ENCODE peak calls at places on chromosomes 7 and 10, in six cellular contexts. One of them, this sample, is unnamed.

GRCh38 chr10:132166216-132166950 is 20.4 kb upstream of the DPYSL4 start:
- DNase-seq in sigmoid colon: no peak
- DNase-seq in lung: no peak
- DNase-seq in transverse colon: no peak
- DNase-seq in foreskin fibroblast: no peak
- DNase-seq in gastrocnemius medialis: no peak
- DNase-seq in this sample: no peak

GRCh38 chr7:7996568-7996967 is 28.0 kb downstream of the GLCCI1 start:
- DNase-seq in foreskin fibroblast: peak
- DNase-seq in sigmoid colon: no peak
- DNase-seq in gastrocnemius medialis: no peak
- DNase-seq in transverse colon: no peak
- DNase-seq in lung: no peak
- DNase-seq in this sample: no peak

GRCh38 chr7:41189866-41190265 is 513.0 kb downstream of the INHBA start:
- DNase-seq in gastrocnemius medialis: no peak
- DNase-seq in foreskin fibroblast: peak
- DNase-seq in sigmoid colon: no peak
- DNase-seq in lung: no peak
- DNase-seq in transverse colon: no peak
- DNase-seq in this sample: no peak

GRCh38 chr10:5449227-5449626 is 36.9 kb downstream of the NET1 start:
- DNase-seq in sigmoid colon: no peak
- DNase-seq in gastrocnemius medialis: no peak
- DNase-seq in lung: no peak
- DNase-seq in foreskin fibroblast: no peak
- DNase-seq in transverse colon: no peak
- DNase-seq in this sample: no peak

GRCh38 chr7:158811461-158811860 is 17.8 kb downstream of the ESYT2 start:
- DNase-seq in sigmoid colon: no peak
- DNase-seq in lung: peak
- DNase-seq in gastrocnemius medialis: no peak
- DNase-seq in foreskin fibroblast: peak
- DNase-seq in transverse colon: no peak
- DNase-seq in this sample: peak

GRCh38 chr10:13732485-13732884 is 145.7 kb downstream of the PRPF18 start:
- DNase-seq in sigmoid colon: no peak
- DNase-seq in lung: no peak
- DNase-seq in transverse colon: no peak
- DNase-seq in gastrocnemius medialis: no peak
- DNase-seq in foreskin fibroblast: no peak
- DNase-seq in this sample: no peak

GRCh38 chr7:159016591-159016990 is 128.1 kb downstream of the VIPR2 start:
- DNase-seq in transverse colon: no peak
- DNase-seq in gastrocnemius medialis: no peak
- DNase-seq in sigmoid colon: no peak
- DNase-seq in lung: no peak
- DNase-seq in foreskin fibroblast: no peak
- DNase-seq in this sample: no peak

GRCh38 chr7:149005427-149006344 is 22.6 kb downstream of the PDIA4 start:
- DNase-seq in lung: peak
- DNase-seq in gastrocnemius medialis: peak
- DNase-seq in sigmoid colon: peak
- DNase-seq in transverse colon: peak
- DNase-seq in foreskin fibroblast: peak
- DNase-seq in this sample: peak

GRCh38 chr7:123747620-123748141 is 1.1 kb downstream of the WASL start:
- DNase-seq in lung: peak
- DNase-seq in transverse colon: peak
- DNase-seq in sigmoid colon: peak
- DNase-seq in foreskin fibroblast: peak
- DNase-seq in gastrocnemius medialis: peak
- DNase-seq in this sample: peak

GRCh38 chr7:147586526-147586925 is 1004.0 kb upstream of the C7orf33 start:
- DNase-seq in lung: no peak
- DNase-seq in sigmoid colon: no peak
- DNase-seq in transverse colon: no peak
- DNase-seq in foreskin fibroblast: no peak
- DNase-seq in gastrocnemius medialis: no peak
- DNase-seq in this sample: no peak

GRCh38 chr10:2921956-2922680 is 145.2 kb upstream of the PFKP start:
- DNase-seq in sigmoid colon: no peak
- DNase-seq in foreskin fibroblast: no peak
- DNase-seq in transverse colon: no peak
- DNase-seq in gastrocnemius medialis: no peak
- DNase-seq in lung: no peak
- DNase-seq in this sample: no peak

GRCh38 chr10:112471878-112472487 is 25.0 kb downstream of the VTI1A start:
- DNase-seq in lung: no peak
- DNase-seq in foreskin fibroblast: peak
- DNase-seq in gastrocnemius medialis: no peak
- DNase-seq in transverse colon: no peak
- DNase-seq in sigmoid colon: no peak
- DNase-seq in this sample: peak

GRCh38 chr7:111758332-111758731 is 196.0 kb upstream of the IMMP2L start:
- DNase-seq in sigmoid colon: no peak
- DNase-seq in transverse colon: no peak
- DNase-seq in lung: no peak
- DNase-seq in gastrocnemius medialis: no peak
- DNase-seq in foreskin fibroblast: no peak
- DNase-seq in this sample: no peak

GRCh38 chr10:131496351-131497052 is 185.0 kb upstream of the TCERG1L start:
- DNase-seq in sigmoid colon: no peak
- DNase-seq in foreskin fibroblast: no peak
- DNase-seq in transverse colon: no peak
- DNase-seq in lung: no peak
- DNase-seq in gastrocnemius medialis: no peak
- DNase-seq in this sample: no peak

GRCh38 chr10:99779335-99779734 is 3.1 kb upstream of the ABCC2 start:
- DNase-seq in transverse colon: no peak
- DNase-seq in sigmoid colon: no peak
- DNase-seq in lung: no peak
- DNase-seq in foreskin fibroblast: peak
- DNase-seq in gastrocnemius medialis: no peak
- DNase-seq in this sample: peak

GRCh38 chr7:94160719-94161435 is 156.7 kb upstream of the BET1 start:
- DNase-seq in gastrocnemius medialis: no peak
- DNase-seq in transverse colon: no peak
- DNase-seq in lung: no peak
- DNase-seq in sigmoid colon: no peak
- DNase-seq in foreskin fibroblast: no peak
- DNase-seq in this sample: no peak

GRCh38 chr7:111074071-111074771 is 16.7 kb upstream of the LRRN3 start:
- DNase-seq in sigmoid colon: no peak
- DNase-seq in lung: no peak
- DNase-seq in gastrocnemius medialis: no peak
- DNase-seq in transverse colon: no peak
- DNase-seq in foreskin fibroblast: no peak
- DNase-seq in this sample: no peak

GRCh38 chr7:46682841-46683624 is 762.0 kb upstream of the IGFBP3 start:
- DNase-seq in transverse colon: no peak
- DNase-seq in sigmoid colon: no peak
- DNase-seq in gastrocnemius medialis: no peak
- DNase-seq in foreskin fibroblast: peak
- DNase-seq in lung: no peak
- DNase-seq in this sample: no peak

DNA sequence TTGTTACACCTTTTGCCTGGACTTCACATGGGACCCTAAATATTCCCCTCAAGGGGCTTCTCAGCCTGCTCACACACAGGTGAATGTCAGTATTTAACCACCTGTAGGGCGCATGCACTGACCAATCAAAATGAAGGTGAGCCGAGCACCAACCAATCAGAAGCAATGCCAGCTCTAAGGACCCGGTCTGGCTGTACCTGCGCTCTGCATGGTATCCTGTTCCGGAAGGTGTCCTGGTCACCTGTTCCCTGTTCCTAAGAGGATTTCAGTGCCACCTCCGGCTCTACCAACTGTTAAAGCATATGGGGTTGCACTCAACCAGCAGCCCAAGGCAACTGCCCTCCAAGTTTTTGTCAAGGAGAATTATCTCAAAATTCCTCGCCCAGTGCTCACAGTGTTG is 18.4 kb upstream of the CALN1 start:
- DNase-seq in foreskin fibroblast: no peak
- DNase-seq in lung: no peak
- DNase-seq in gastrocnemius medialis: no peak
- DNase-seq in transverse colon: no peak
- DNase-seq in sigmoid colon: no peak
- DNase-seq in this sample: no peak
- H3K4me3 ChIP-seq in foreskin fibroblast: no peak
- H3K4me3 ChIP-seq in lung: no peak
- H3K4me3 ChIP-seq in gastrocnemius medialis: no peak
- H3K4me3 ChIP-seq in transverse colon: no peak
- H3K4me3 ChIP-seq in sigmoid colon: no peak
- H3K4me3 ChIP-seq in this sample: no peak

GRCh38 chr7:4650471-4651047 is 31.5 kb upstream of the FOXK1 start:
- DNase-seq in sigmoid colon: peak
- DNase-seq in foreskin fibroblast: no peak
- DNase-seq in gastrocnemius medialis: no peak
- DNase-seq in lung: no peak
- DNase-seq in transverse colon: no peak
- DNase-seq in this sample: no peak
- H3K4me3 ChIP-seq in sigmoid colon: no peak
- H3K4me3 ChIP-seq in foreskin fibroblast: no peak
- H3K4me3 ChIP-seq in gastrocnemius medialis: no peak
- H3K4me3 ChIP-seq in lung: no peak
- H3K4me3 ChIP-seq in transverse colon: no peak
- H3K4me3 ChIP-seq in this sample: no peak

GRCh38 chr7:2621061-2621828 is 10.5 kb upstream of the TTYH3 start:
- DNase-seq in gastrocnemius medialis: no peak
- DNase-seq in transverse colon: peak
- DNase-seq in sigmoid colon: peak
- DNase-seq in lung: no peak
- DNase-seq in foreskin fibroblast: peak
- DNase-seq in this sample: no peak
- H3K4me3 ChIP-seq in gastrocnemius medialis: no peak
- H3K4me3 ChIP-seq in transverse colon: no peak
- H3K4me3 ChIP-seq in sigmoid colon: no peak
- H3K4me3 ChIP-seq in lung: no peak
- H3K4me3 ChIP-seq in foreskin fibroblast: no peak
- H3K4me3 ChIP-seq in this sample: no peak

GRCh38 chr10:79027147-79028055 is 41.4 kb upstream of the ZMIZ1 start:
- DNase-seq in foreskin fibroblast: no peak
- DNase-seq in gastrocnemius medialis: no peak
- DNase-seq in transverse colon: no peak
- DNase-seq in lung: no peak
- DNase-seq in sigmoid colon: peak
- DNase-seq in this sample: peak
- H3K4me3 ChIP-seq in foreskin fibroblast: no peak
- H3K4me3 ChIP-seq in gastrocnemius medialis: no peak
- H3K4me3 ChIP-seq in transverse colon: no peak
- H3K4me3 ChIP-seq in lung: no peak
- H3K4me3 ChIP-seq in sigmoid colon: no peak
- H3K4me3 ChIP-seq in this sample: no peak

GRCh38 chr7:92709150-92709549 is 119.0 kb upstream of the FAM133B start:
- DNase-seq in sigmoid colon: no peak
- DNase-seq in lung: no peak
- DNase-seq in transverse colon: no peak
- DNase-seq in foreskin fibroblast: no peak
- DNase-seq in gastrocnemius medialis: no peak
- DNase-seq in this sample: no peak
- H3K4me3 ChIP-seq in sigmoid colon: no peak
- H3K4me3 ChIP-seq in lung: no peak
- H3K4me3 ChIP-seq in transverse colon: no peak
- H3K4me3 ChIP-seq in foreskin fibroblast: no peak
- H3K4me3 ChIP-seq in gastrocnemius medialis: no peak
- H3K4me3 ChIP-seq in this sample: no peak

GRCh38 chr7:105800849-105801534 is 75.4 kb downstream of the ATXN7L1 start:
- DNase-seq in lung: no peak
- DNase-seq in transverse colon: no peak
- DNase-seq in sigmoid colon: no peak
- DNase-seq in gastrocnemius medialis: no peak
- DNase-seq in foreskin fibroblast: no peak
- DNase-seq in this sample: no peak

GRCh38 chr7:105797652-105798051 is 78.7 kb downstream of the ATXN7L1 start:
- DNase-seq in foreskin fibroblast: no peak
- DNase-seq in sigmoid colon: no peak
- DNase-seq in lung: no peak
- DNase-seq in gastrocnemius medialis: no peak
- DNase-seq in transverse colon: no peak
- DNase-seq in this sample: no peak

GRCh38 chr7:105799677-105800076 is 76.7 kb downstream of the ATXN7L1 start:
- DNase-seq in gastrocnemius medialis: no peak
- DNase-seq in transverse colon: no peak
- DNase-seq in sigmoid colon: peak
- DNase-seq in lung: no peak
- DNase-seq in foreskin fibroblast: no peak
- DNase-seq in this sample: no peak

GRCh38 chr7:105800442-105800841 is 76.0 kb downstream of the ATXN7L1 start:
- DNase-seq in foreskin fibroblast: no peak
- DNase-seq in gastrocnemius medialis: no peak
- DNase-seq in lung: no peak
- DNase-seq in sigmoid colon: no peak
- DNase-seq in transverse colon: no peak
- DNase-seq in this sample: no peak

GRCh38 chr7:105799006-105799405 is 77.4 kb downstream of the ATXN7L1 start:
- DNase-seq in sigmoid colon: no peak
- DNase-seq in foreskin fibroblast: no peak
- DNase-seq in transverse colon: no peak
- DNase-seq in lung: no peak
- DNase-seq in gastrocnemius medialis: no peak
- DNase-seq in this sample: no peak
- H3K4me3 ChIP-seq in sigmoid colon: no peak
- H3K4me3 ChIP-seq in foreskin fibroblast: no peak
- H3K4me3 ChIP-seq in transverse colon: no peak
- H3K4me3 ChIP-seq in lung: no peak
- H3K4me3 ChIP-seq in gastrocnemius medialis: no peak
- H3K4me3 ChIP-seq in this sample: no peak

GRCh38 chr10:75592888-75593643 is 161.6 kb downstream of the LRMDA start:
- DNase-seq in lung: no peak
- DNase-seq in sigmoid colon: no peak
- DNase-seq in gastrocnemius medialis: no peak
- DNase-seq in foreskin fibroblast: no peak
- DNase-seq in transverse colon: no peak
- DNase-seq in this sample: no peak
- H3K4me3 ChIP-seq in lung: no peak
- H3K4me3 ChIP-seq in sigmoid colon: peak
- H3K4me3 ChIP-seq in gastrocnemius medialis: peak
- H3K4me3 ChIP-seq in foreskin fibroblast: no peak
- H3K4me3 ChIP-seq in transverse colon: no peak
- H3K4me3 ChIP-seq in this sample: no peak